ENCODE peak calls at places on chromosomes 2 and 18, in five cellular contexts. A is LHCN-M2, N is T-helper 1 cell, E is left ventricle myocardium inferior, F is T-helper 2 cell. X is an unnamed sample.

GRCh38 chr2:219526320-219527075 is 12.2 kb downstream of the ASIC4 start:
- DNase-seq in A (no peak), F (no peak), E (no peak), N (no peak), X (no peak)

GRCh38 chr18:72652990-72653593 is 109.0 kb upstream of the CBLN2 start:
- DNase-seq in N (peak), F (no peak), E (no peak), A (no peak), X (peak)

GRCh38 chr2:204251118-204251757 is 294.0 kb upstream of the PARD3B start:
- DNase-seq in N (peak), A (no peak), E (no peak), F (no peak), X (no peak)

GRCh38 chr2:240646061-240646899 is 21.0 kb downstream of the GPR35 start:
- DNase-seq in N (peak), F (no peak), A (no peak), E (peak), X (no peak)

GRCh38 chr2:217866457-217866856 is 136.3 kb downstream of the TNS1 start:
- DNase-seq in E (no peak), F (no peak), A (no peak), N (no peak), X (no peak)

GRCh38 chr2:44544991-44545390 is 183.2 kb downstream of the CAMKMT start:
- DNase-seq in N (no peak), A (peak), E (no peak), F (no peak), X (no peak)

GRCh38 chr2:15425707-15426106 is 135.4 kb downstream of the NBAS start:
- DNase-seq in N (no peak), F (no peak), A (no peak), E (no peak), X (peak)

GRCh38 chr2:202758638-202759037 is 112.9 kb downstream of the ICA1L start:
- DNase-seq in E (no peak), N (no peak), A (no peak), F (no peak), X (no peak)

GRCh38 chr2:39981877-39982276 is 202.8 kb upstream of the THUMPD2 start:
- DNase-seq in A (no peak), F (no peak), E (no peak), N (no peak), X (no peak)

GRCh38 chr2:11174222-11174621 is 19.0 kb downstream of the SLC66A3 start:
- DNase-seq in N (no peak), A (no peak), F (no peak), E (no peak), X (no peak)

GRCh38 chr18:59593291-59593717 is 103.9 kb downstream of the CCBE1 start:
- DNase-seq in F (no peak), A (peak), E (no peak), N (no peak), X (no peak)

GRCh38 chr2:220394433-220394832 is 767.0 kb downstream of the SLC4A3 start:
- DNase-seq in F (no peak), N (no peak), A (peak), E (peak), X (peak)

GRCh38 chr2:183903026-183903425 is 695.3 kb upstream of the ZNF804A start:
- DNase-seq in N (no peak), A (no peak), F (no peak), E (no peak), X (no peak)

GRCh38 chr18:42131940-42132244 is 176.9 kb downstream of the PIK3C3 start:
- DNase-seq in N (no peak), A (no peak), F (no peak), E (no peak), X (no peak)

GRCh38 chr2:213246665-213247281 is 37.5 kb upstream of the SPAG16 start:
- DNase-seq in E (no peak), N (peak), F (peak), A (peak), X (peak)

GRCh38 chr2:37656512-37657423 is 14.7 kb downstream of the CDC42EP3 start:
- DNase-seq in A (peak), E (no peak), F (no peak), N (peak), X (no peak)

GRCh38 chr2:98514096-98514639 is 69.5 kb downstream of the INPP4A start:
- DNase-seq in F (no peak), N (no peak), E (no peak), A (no peak), X (no peak)

GRCh38 chr2:28137221-28137620 is 246.7 kb downstream of the BABAM2 start:
- DNase-seq in F (no peak), E (no peak), N (no peak), A (peak), X (no peak)

GRCh38 chr18:23170137-23170536 is 34.9 kb downstream of the CABLES1 start:
- DNase-seq in E (no peak), A (no peak), F (no peak), N (no peak), X (no peak)

GRCh38 chr2:113818382-113818951 is 62.0 kb upstream of the SLC35F5 start:
- DNase-seq in N (no peak), E (peak), A (peak), F (no peak), X (peak)

GRCh38 chr18:79876497-79876896 is 75.0 kb downstream of the SLC66A2 start:
- DNase-seq in A (no peak), N (no peak), F (no peak), E (no peak), X (no peak)

GRCh38 chr2:136408795-136409194 is 290.8 kb upstream of the CXCR4 start:
- DNase-seq in A (no peak), N (no peak), F (no peak), E (no peak), X (no peak)

GRCh38 chr18:57333941-57334340 is 18.4 kb upstream of the ST8SIA3 start:
- DNase-seq in A (no peak), E (no peak), F (no peak), N (no peak), X (no peak)

GRCh38 chr18:60675801-60676200 is 303.2 kb upstream of the MC4R start:
- DNase-seq in A (no peak), N (no peak), E (no peak), F (no peak), X (no peak)

X was measured in HT-29.